ENCODE peak calls at places on chromosomes 11 and 22, in eight cellular contexts. U, W, D, Q, L, K, F and N are unnamed samples.

GRCh38 chr22:40200795-40201194 is 23.1 kb downstream of the TNRC6B start:
- DNase-seq in Q (no peak), U (peak; percentile 54), F (no peak), D (no peak), K (no peak), W (no peak), L (no peak), N (no peak)

GRCh38 chr11:112227002-112227401 is 774 bp downstream of the PTS start:
- DNase-seq in F (no peak), L (no peak), K (peak; percentile 91), U (no peak), Q (peak; percentile 31), W (peak; percentile 35), D (no peak), N (peak; percentile 40)

GRCh38 chr11:35082322-35083180 is 56.4 kb upstream of the CD44 start:
- DNase-seq in F (peak; percentile 95), D (peak; percentile 51), L (no peak), U (peak; percentile 83), Q (peak; percentile 86), W (no peak), K (peak; percentile 90), N (peak; percentile 88)

GRCh38 chr11:86274503-86274902 is 27.5 kb upstream of the HIKESHI start:
- DNase-seq in F (no peak), L (no peak), U (no peak), Q (peak; percentile 26), D (no peak), K (no peak), W (peak; percentile 7), N (no peak)

GRCh38 chr11:63791495-63792167 is 21.6 kb upstream of the SPINDOC start:
- DNase-seq in D (no peak), F (no peak), K (no peak), Q (no peak), L (no peak), W (no peak), U (no peak), N (no peak)

GRCh38 chr11:110074499-110074898 is 18.7 kb upstream of the ZC3H12C start:
- DNase-seq in U (no peak), D (no peak), K (no peak), L (no peak), F (no peak), W (no peak), Q (no peak), N (no peak)

GRCh38 chr11:2136209-2136951 is 2.8 kb downstream of the IGF2 start:
- DNase-seq in Q (no peak), W (no peak), L (no peak), U (no peak), D (no peak), K (no peak), F (no peak), N (no peak)

GRCh38 chr11:60933416-60933815 is 9.2 kb downstream of the TMEM132A start:
- DNase-seq in W (no peak), U (no peak), L (no peak), K (peak; percentile 49), F (no peak), Q (no peak), D (no peak), N (no peak)

GRCh38 chr11:61815790-61816735 is 740 bp downstream of the FADS1 start:
- DNase-seq in U (peak; percentile 77), L (peak; percentile 78), D (peak; percentile 64), K (peak; percentile 93), W (peak; percentile 81), Q (peak; percentile 71), F (peak; percentile 78), N (peak; percentile 59)

GRCh38 chr11:93330446-93330984 is at the start of gene DEUP1:
- DNase-seq in U (no peak), K (peak; percentile 47), D (peak; percentile 11), F (no peak), Q (peak; percentile 83), L (peak; percentile 1), W (peak; percentile 80), N (peak; percentile 1)
- H2AFZ ChIP-seq in U (no peak within 1 kb of the TSS), K (peak within 1 kb of the TSS; percentile 11), D (peak within 1 kb of the TSS; percentile 23), F (no peak within 1 kb of the TSS), Q (peak within 1 kb of the TSS; percentile 96), L (peak within 1 kb of the TSS; percentile 13), W (no peak within 1 kb of the TSS), N (peak within 1 kb of the TSS; percentile 73)

GRCh38 chr11:133926466-133927246 is 30.1 kb downstream of the IGSF9B start:
- DNase-seq in Q (no peak), K (no peak), W (no peak), F (no peak), D (no peak), U (no peak), L (no peak), N (no peak)

GRCh38 chr11:133925756-133926155 is 31.0 kb downstream of the IGSF9B start:
- DNase-seq in L (no peak), W (no peak), Q (no peak), U (no peak), K (no peak), D (no peak), F (no peak), N (no peak)

GRCh38 chr11:133929401-133930052 is 27.2 kb downstream of the IGSF9B start:
- DNase-seq in U (no peak), F (no peak), D (no peak), L (no peak), Q (no peak), K (peak; percentile 80), W (peak; percentile 80), N (peak; percentile 22)

GRCh38 chr11:133928628-133929059 is 28.1 kb downstream of the IGSF9B start:
- DNase-seq in D (no peak), U (no peak), Q (no peak), K (no peak), L (no peak), F (no peak), W (peak; percentile 81), N (no peak)

DNA sequence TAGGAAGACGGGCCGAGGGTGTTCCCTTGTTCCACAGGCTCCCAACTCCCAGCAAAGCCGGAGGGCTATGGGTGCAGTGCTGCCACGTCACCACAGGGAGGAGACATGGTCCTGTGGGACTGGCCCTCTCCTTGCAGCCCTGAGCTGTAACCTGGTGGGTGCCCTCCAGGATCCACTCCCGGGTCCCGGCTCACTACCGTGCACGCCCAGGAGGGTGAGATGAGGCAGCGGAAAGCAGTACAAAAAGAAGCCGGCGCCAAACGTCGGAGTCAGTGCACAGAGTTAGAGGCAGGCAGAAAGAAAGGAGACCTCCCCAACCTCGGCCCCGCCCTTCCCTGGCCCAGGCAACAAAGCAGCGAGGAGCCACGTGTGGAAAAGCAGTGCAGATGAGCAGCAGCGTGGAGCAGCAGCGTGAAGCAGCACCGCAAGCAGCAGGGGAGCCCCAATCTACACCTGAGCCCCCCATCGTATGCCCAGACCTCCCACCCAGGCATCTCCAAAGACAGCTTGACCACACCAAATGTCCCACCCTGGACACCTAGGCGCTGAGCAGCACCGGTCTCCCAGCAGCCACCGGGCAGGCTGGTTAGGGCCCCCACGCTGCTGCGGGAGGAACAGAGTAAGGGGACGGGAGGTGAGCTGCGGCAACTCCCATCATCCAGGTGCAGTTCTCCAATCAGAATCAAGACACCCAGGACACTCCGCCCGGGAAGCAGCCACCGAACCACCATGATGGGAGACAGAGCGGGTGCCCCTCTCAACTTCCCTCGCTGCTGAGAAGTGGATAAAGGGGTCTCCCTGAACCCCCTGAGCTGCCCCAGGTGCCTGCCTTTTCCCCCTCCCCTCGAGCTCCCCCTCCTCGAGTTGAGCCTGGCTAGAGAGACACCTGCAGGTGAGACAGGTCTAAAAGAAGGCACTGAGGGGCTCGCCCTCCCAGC is 28.8 kb downstream of the IGSF9B start:
- DNase-seq in L (peak; percentile 45), Q (peak; percentile 74), U (peak; percentile 76), D (peak; percentile 11), W (peak; percentile 94), F (no peak), K (peak; percentile 99), N (peak; percentile 30)
- H2AFZ ChIP-seq in L (no peak overlapping the region), Q (no peak overlapping the region), U (no peak overlapping the region), D (peak overlapping the region; percentile 42), W (no peak overlapping the region), F (no peak overlapping the region), K (no peak overlapping the region), N (peak overlapping the region; percentile 85)

GRCh38 chr11:47672283-47672730 is 29.9 kb upstream of the MTCH2 start:
- DNase-seq in K (no peak), F (peak; percentile 49), U (no peak), Q (no peak), L (no peak), W (no peak), D (no peak), N (no peak)

GRCh38 chr11:47669856-47670255 is 27.5 kb upstream of the MTCH2 start:
- DNase-seq in F (no peak), U (no peak), K (no peak), L (no peak), W (no peak), D (no peak), Q (no peak), N (no peak)

GRCh38 chr11:47675851-47676250 is 33.5 kb upstream of the MTCH2 start:
- DNase-seq in W (no peak), F (no peak), D (no peak), Q (no peak), U (no peak), K (no peak), L (no peak), N (no peak)
- H2AFZ ChIP-seq in W (no peak overlapping the region), F (no peak overlapping the region), D (no peak overlapping the region), Q (no peak overlapping the region), U (no peak overlapping the region), K (no peak overlapping the region), L (no peak overlapping the region), N (no peak overlapping the region)

GRCh38 chr22:19448739-19449421 is 1.4 kb upstream of the C22orf39 start:
- DNase-seq in L (no peak), F (no peak), D (peak; percentile 63), K (no peak), W (no peak), U (peak; percentile 56), Q (peak; percentile 26), N (no peak)

GRCh38 chr22:19448076-19448607 is 631 bp upstream of the C22orf39 start:
- DNase-seq in W (peak; percentile 76), L (no peak), K (peak; percentile 97), D (peak; percentile 55), F (no peak), Q (peak; percentile 84), U (peak; percentile 95), N (peak; percentile 48)

GRCh38 chr22:19447388-19448075 is at the start of gene C22orf39:
- DNase-seq in U (peak; percentile 96), L (peak; percentile 94), Q (peak; percentile 100), K (peak; percentile 99), D (peak; percentile 95), W (peak; percentile 98), F (peak; percentile 75), N (peak; percentile 88)

GRCh38 chr22:19449422-19449767 is 1.9 kb upstream of the C22orf39 start:
- DNase-seq in D (no peak), K (no peak), W (no peak), L (no peak), Q (peak; percentile 33), F (no peak), U (no peak), N (no peak)

DNA sequence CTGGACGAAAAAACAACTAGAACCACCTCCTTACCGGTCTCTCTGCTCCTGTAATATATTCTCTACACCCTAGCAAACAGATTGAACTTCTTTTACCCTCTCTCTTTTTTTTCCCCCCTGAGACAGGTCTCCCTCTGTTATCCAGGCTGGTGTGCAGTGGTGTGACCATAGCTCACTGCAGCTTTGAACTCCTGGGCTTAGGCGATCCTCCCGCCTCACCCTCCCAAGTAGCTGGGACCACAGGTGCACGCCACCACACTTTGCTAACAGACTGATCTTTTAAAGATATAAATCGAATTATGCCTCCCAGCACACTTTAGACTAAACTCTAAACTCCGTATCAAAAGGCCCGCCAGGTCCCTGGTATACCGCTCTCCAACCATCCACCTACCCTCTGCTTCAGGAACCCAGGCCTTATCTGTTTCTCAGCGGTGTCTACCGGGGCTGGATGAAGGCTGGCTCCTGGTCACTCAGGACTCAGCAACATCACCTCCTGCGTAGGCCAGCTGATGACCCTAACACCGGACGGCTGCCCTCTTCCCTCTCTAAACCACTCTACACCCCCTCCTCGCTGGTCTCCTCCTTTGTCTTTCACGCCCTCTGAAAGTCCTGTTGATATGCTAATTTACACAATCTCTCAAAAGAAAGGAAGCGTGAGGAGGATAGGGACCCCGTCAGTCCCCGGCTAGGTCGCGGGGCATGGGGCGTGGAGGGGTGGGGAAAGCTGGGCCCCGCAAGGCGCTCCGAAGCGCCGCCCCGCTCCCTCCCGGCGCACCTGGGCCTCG is 716 bp downstream of the C22orf39 start:
- DNase-seq in U (no peak), D (no peak), K (peak; percentile 85), F (no peak), Q (no peak), W (no peak), L (no peak), N (no peak)
- H2AFZ ChIP-seq in U (no peak overlapping the region), D (peak overlapping the region; percentile 69), K (peak overlapping the region; percentile 90), F (peak overlapping the region; percentile 83), Q (peak overlapping the region; percentile 94), W (peak overlapping the region; percentile 85), L (peak overlapping the region; percentile 69), N (peak overlapping the region; percentile 58)